ENCODE peak calls at places on chromosomes 12 and 14, in five cellular contexts. M is dermis microvascular lymphatic vessel endothelial cell, X is MCF 10A, O is NCI-H1417, W is T1000. F is an unnamed sample.
A peak's percentile ranks its signal among the peaks of the same experiment; 100 is the strongest.

GRCh38 chr14:99037777-99038176 is 234.2 kb downstream of the BCL11B start:
- DNase-seq in M (no peak), X (peak; percentile 1), O (no peak), W (no peak), F (peak; percentile 7)

GRCh38 chr12:22518998-22519397 is 25.3 kb downstream of the C2CD5 start:
- DNase-seq in M (no peak), X (peak; percentile 15), O (no peak), W (no peak), F (no peak)

GRCh38 chr12:78330131-78330530 is 499.4 kb downstream of the NAV3 start:
- DNase-seq in M (no peak), X (no peak), O (no peak), W (no peak), F (no peak)

GRCh38 chr12:105482976-105483375 is 152.5 kb downstream of the C12orf75 start:
- DNase-seq in M (no peak), X (no peak), O (no peak), W (no peak), F (no peak)

GRCh38 chr14:24032727-24033418 is 18.9 kb upstream of the CARMIL3 start:
- DNase-seq in M (no peak), X (peak; percentile 91), O (no peak), W (no peak), F (peak; percentile 52)

GRCh38 chr12:17928708-17929366 is 161.2 kb downstream of the RERGL start:
- DNase-seq in M (peak; percentile 78), X (peak; percentile 60), O (peak; percentile 38), W (no peak), F (peak; percentile 90)

GRCh38 chr14:74217672-74218448 is 21.4 kb upstream of the VSX2 start:
- DNase-seq in M (peak; percentile 22), X (peak; percentile 45), O (peak; percentile 79), W (peak; percentile 17), F (peak; percentile 53)

GRCh38 chr14:96038558-96038919 is 623 bp upstream of the C14orf132 start:
- DNase-seq in M (no peak), X (no peak), O (peak; percentile 63), W (no peak), F (peak; percentile 31)

GRCh38 chr12:78120866-78121590 is 290.3 kb downstream of the NAV3 start:
- DNase-seq in M (peak; percentile 49), X (peak; percentile 51), O (no peak), W (no peak), F (peak; percentile 11)

GRCh38 chr12:121065345-121065744 is 26.3 kb upstream of the OASL start:
- DNase-seq in M (no peak), X (no peak), O (no peak), W (no peak), F (no peak)

F was measured in HT1080.